ENCODE peak calls at places on chromosomes 5 and 9, in ten cellular contexts. U is activated naive CD8-positive, alpha-beta T cell treated with anti-CD3 and anti-CD28 coated beads, Interleukin-2, amount 50 U/mL, for 16 hours; C is non-pigmented ciliary epithelial cell; B is NCI-H774; G is ACHN; P is NCI-H1694 treated with DMSO at 0.1 percent for 48 hours; K is mammary epithelial cell; A is AG04449; H is spleen; W is T-helper 2 cell. R is an unnamed sample.

GRCh38 chr9:2291980-2292704 is 277.0 kb downstream of the SMARCA2 start:
- DNase-seq in U (no peak), C (no peak), B (peak), G (no peak), P (peak), K (peak), A (no peak), H (no peak), W (no peak), R (no peak)

GRCh38 chr9:112006361-112007020 is 109.9 kb downstream of the UGCG start:
- DNase-seq in U (no peak), C (no peak), B (no peak), G (no peak), P (no peak), K (no peak), A (no peak), H (no peak), W (no peak), R (no peak)

GRCh38 chr5:61023131-61023530 is 78.1 kb downstream of the NDUFAF2 start:
- DNase-seq in U (no peak), C (no peak), B (no peak), G (no peak), P (no peak), K (no peak), A (peak), H (no peak), W (no peak), R (no peak)

GRCh38 chr9:96258967-96259366 is 43.0 kb downstream of the HSD17B3 start:
- DNase-seq in U (no peak), C (no peak), B (no peak), G (no peak), P (no peak), K (no peak), A (no peak), H (no peak), W (no peak), R (no peak)

GRCh38 chr9:69385474-69386091 is 60.6 kb downstream of the ENTREP1 start:
- DNase-seq in U (no peak), C (no peak), B (peak), G (no peak), P (no peak), K (no peak), A (no peak), H (no peak), W (no peak), R (no peak)

GRCh38 chr5:15797116-15797515 is 297.1 kb downstream of the FBXL7 start:
- DNase-seq in U (no peak), C (no peak), B (no peak), G (no peak), P (no peak), K (no peak), A (no peak), H (no peak), W (no peak), R (no peak)

GRCh38 chr9:115015018-115015635 is 84.7 kb upstream of the TNFSF8 start:
- DNase-seq in U (no peak), C (no peak), B (no peak), G (peak), P (peak), K (peak), A (no peak), H (no peak), W (no peak), R (no peak)

GRCh38 chr5:93117753-93118531 is 463.1 kb downstream of the NR2F1-AS1 start:
- DNase-seq in U (no peak), C (peak), B (no peak), G (no peak), P (no peak), K (peak), A (peak), H (no peak), W (no peak), R (no peak)

GRCh38 chr5:173964491-173964890 is 24.5 kb upstream of the C5orf47 start:
- DNase-seq in U (no peak), C (no peak), B (no peak), G (no peak), P (no peak), K (no peak), A (no peak), H (no peak), W (no peak), R (no peak)

GRCh38 chr5:134738963-134739661 is 764 bp downstream of the CAMLG start:
- DNase-seq in U (no peak), C (no peak), B (peak), G (peak), P (peak), K (peak), A (no peak), H (peak), W (no peak), R (no peak)

GRCh38 chr9:265209-265900 is 50.7 kb downstream of the DOCK8 start:
- DNase-seq in U (no peak), C (no peak), B (no peak), G (no peak), P (no peak), K (no peak), A (no peak), H (no peak), W (no peak), R (no peak)

GRCh38 chr9:96619109-96619435 is 571 bp downstream of the CDC14B start:
- DNase-seq in U (no peak), C (no peak), B (no peak), G (no peak), P (no peak), K (no peak), A (no peak), H (peak), W (no peak), R (peak)

GRCh38 chr9:85147046-85147640 is 477.6 kb downstream of the NTRK2 start:
- DNase-seq in U (no peak), C (no peak), B (no peak), G (no peak), P (no peak), K (no peak), A (no peak), H (no peak), W (no peak), R (no peak)

GRCh38 chr5:117692606-117693005 is 1118.0 kb upstream of the SEMA6A start:
- DNase-seq in U (no peak), C (no peak), B (no peak), G (no peak), P (no peak), K (no peak), A (no peak), H (no peak), W (no peak), R (no peak)

GRCh38 chr5:83095973-83096539 is 18.7 kb downstream of the XRCC4 start:
- DNase-seq in U (no peak), C (no peak), B (no peak), G (peak), P (no peak), K (peak), A (no peak), H (no peak), W (no peak), R (no peak)

GRCh38 chr5:74169704-74170103 is 470.8 kb downstream of the ENC1 start:
- DNase-seq in U (no peak), C (no peak), B (no peak), G (no peak), P (no peak), K (no peak), A (no peak), H (no peak), W (no peak), R (no peak)

GRCh38 chr5:15993334-15993733 is 186.3 kb downstream of the MARCHF11 start:
- DNase-seq in U (no peak), C (peak), B (no peak), G (peak), P (no peak), K (peak), A (no peak), H (no peak), W (no peak), R (no peak)

GRCh38 chr5:54311178-54311811 is 922 bp upstream of the ARL15 start:
- DNase-seq in U (no peak), C (no peak), B (no peak), G (peak), P (peak), K (peak), A (no peak), H (no peak), W (no peak), R (no peak)

GRCh38 chr5:179023528-179024189 is at the start of gene ZNF879:
- DNase-seq in U (peak), C (peak), B (peak), G (no peak), P (peak), K (peak), A (peak), H (peak), W (peak), R (peak)

GRCh38 chr5:65812648-65813047 is 90.6 kb downstream of the NLN start:
- DNase-seq in U (no peak), C (no peak), B (no peak), G (no peak), P (no peak), K (peak), A (no peak), H (no peak), W (no peak), R (no peak)

GRCh38 chr5:100616291-100616690 is 81.1 kb downstream of the FAM174A start:
- DNase-seq in U (no peak), C (no peak), B (no peak), G (no peak), P (no peak), K (no peak), A (no peak), H (no peak), W (no peak), R (no peak)

GRCh38 chr5:10485142-10485795 is 43.6 kb downstream of the ROPN1L start:
- DNase-seq in U (no peak), C (peak), B (no peak), G (no peak), P (no peak), K (no peak), A (peak), H (peak), W (no peak), R (no peak)

GRCh38 chr5:135308245-135308644 is 90.8 kb downstream of the MACROH2A1 start:
- DNase-seq in U (no peak), C (peak), B (no peak), G (no peak), P (no peak), K (peak), A (no peak), H (no peak), W (no peak), R (no peak)

GRCh38 chr5:6291961-6292360 is 86.4 kb downstream of the MED10 start:
- DNase-seq in U (no peak), C (no peak), B (no peak), G (peak), P (peak), K (peak), A (no peak), H (no peak), W (no peak), R (no peak)

GRCh38 chr9:68981825-68982224 is 32.1 kb downstream of the PRKACG start:
- DNase-seq in U (no peak), C (no peak), B (no peak), G (no peak), P (no peak), K (no peak), A (no peak), H (no peak), W (no peak), R (no peak)

GRCh38 chr5:1435369-1435768 is 9.9 kb downstream of the SLC6A3 start:
- DNase-seq in U (no peak), C (no peak), B (no peak), G (no peak), P (no peak), K (no peak), A (no peak), H (no peak), W (no peak), R (no peak)

R was measured in kidney.